ENCODE peak calls at places on chromosomes 5 and 9, in nine cellular contexts. L is WERI-Rb-1, R is AG04449, Q is upper lobe of right lung, J is right atrium auricular region, M is body of pancreas, Y is heart right ventricle, I is fibroblast of the aortic adventitia, A is endodermal cell. U is an unnamed sample.

GRCh38 chr5:54470191-54470590 is 14.7 kb downstream of the HSPB3 start:
- DNase-seq in L (no peak), R (peak), Q (no peak), J (no peak), M (no peak), Y (no peak), I (peak), A (no peak), U (no peak)

GRCh38 chr5:107468286-107468685 is 202.5 kb downstream of the EFNA5 start:
- DNase-seq in L (no peak), R (no peak), Q (no peak), J (no peak), M (no peak), Y (no peak), I (peak), A (no peak), U (no peak)

GRCh38 chr9:13688223-13688989 is 408.9 kb upstream of the MPDZ start:
- DNase-seq in L (no peak), R (no peak), Q (no peak), J (no peak), M (no peak), Y (no peak), I (no peak), A (peak), U (peak)

GRCh38 chr5:83564069-83564749 is 92.7 kb downstream of the VCAN start:
- DNase-seq in L (no peak), R (no peak), Q (no peak), J (no peak), M (no peak), Y (no peak), I (peak), A (no peak), U (no peak)

GRCh38 chr5:163407034-163407652 is 30.3 kb upstream of the CCNG1 start:
- DNase-seq in L (no peak), R (no peak), Q (no peak), J (no peak), M (no peak), Y (no peak), I (peak), A (no peak), U (no peak)

GRCh38 chr5:79759436-79759835 is 69.8 kb downstream of the CMYA5 start:
- DNase-seq in L (no peak), R (peak), Q (no peak), J (no peak), M (no peak), Y (no peak), I (peak), A (no peak), U (no peak)

GRCh38 chr9:90099262-90099982 is 494.6 kb downstream of the GADD45G start:
- DNase-seq in L (peak), R (no peak), Q (no peak), J (no peak), M (no peak), Y (no peak), I (peak), A (no peak), U (no peak)

GRCh38 chr5:15533124-15533893 is 33.3 kb downstream of the FBXL7 start:
- DNase-seq in L (no peak), R (no peak), Q (no peak), J (no peak), M (no peak), Y (no peak), I (peak), A (no peak), U (no peak)

GRCh38 chr9:91034976-91035824 is 233.6 kb downstream of the SYK start:
- DNase-seq in L (no peak), R (no peak), Q (no peak), J (no peak), M (no peak), Y (no peak), I (no peak), A (no peak), U (no peak)

GRCh38 chr9:133948138-133948537 is 44.0 kb downstream of the VAV2 start:
- DNase-seq in L (no peak), R (no peak), Q (peak), J (no peak), M (peak), Y (no peak), I (no peak), A (no peak), U (no peak)

GRCh38 chr5:164958688-164959087 is 1453.3 kb downstream of the MAT2B start:
- DNase-seq in L (no peak), R (no peak), Q (no peak), J (no peak), M (no peak), Y (no peak), I (no peak), A (no peak), U (no peak)

GRCh38 chr5:172051643-172052362 is 45.4 kb upstream of the FBXW11 start:
- DNase-seq in L (no peak), R (no peak), Q (no peak), J (no peak), M (no peak), Y (no peak), I (no peak), A (no peak), U (no peak)

GRCh38 chr9:10050016-10050415 is 562.8 kb downstream of the PTPRD start:
- DNase-seq in L (no peak), R (no peak), Q (no peak), J (no peak), M (no peak), Y (no peak), I (peak), A (peak), U (no peak)

GRCh38 chr5:125109293-125109692 is 362.9 kb upstream of the ZNF608 start:
- DNase-seq in L (no peak), R (no peak), Q (no peak), J (no peak), M (no peak), Y (no peak), I (no peak), A (no peak), U (no peak)

GRCh38 chr5:42767491-42768105 is 11.0 kb downstream of the CCDC152 start:
- DNase-seq in L (no peak), R (no peak), Q (no peak), J (no peak), M (no peak), Y (no peak), I (peak), A (no peak), U (no peak)

GRCh38 chr5:78345485-78345884 is 14.9 kb upstream of the SCAMP1 start:
- DNase-seq in L (no peak), R (no peak), Q (no peak), J (no peak), M (no peak), Y (peak), I (peak), A (no peak), U (no peak)

GRCh38 chr5:66741394-66741793 is 145.2 kb downstream of the MAST4 start:
- DNase-seq in L (no peak), R (no peak), Q (no peak), J (no peak), M (peak), Y (no peak), I (no peak), A (no peak), U (no peak)

DNA sequence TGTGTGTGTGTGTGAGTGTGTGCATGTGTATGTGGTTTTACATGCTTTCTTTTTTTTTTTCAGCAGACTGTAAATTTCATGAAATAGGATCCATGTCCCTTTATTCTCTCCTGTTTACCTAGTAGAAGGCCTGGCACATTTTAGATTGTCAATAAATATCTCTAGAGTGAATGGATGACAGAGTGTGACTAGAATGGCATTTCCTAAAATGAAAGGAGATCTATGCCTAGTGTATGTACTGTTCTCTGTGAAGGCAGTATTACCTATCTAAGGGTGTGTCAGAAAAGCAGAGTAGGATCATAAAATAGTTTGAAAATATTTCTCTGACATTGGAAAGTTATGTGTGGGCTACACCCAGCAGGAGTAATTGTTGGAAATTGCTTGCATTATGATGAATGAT is 1876.0 kb upstream of the C9orf72 start:
- DNase-seq in L (no peak), R (no peak), Q (no peak), J (no peak), M (no peak), Y (no peak), I (no peak), A (no peak), U (no peak)
- H3K4me3 ChIP-seq in L (no peak), R (no peak), Q (no peak), J (no peak), M (no peak), Y (no peak), I (no peak), A (peak), U (no peak)

DNA sequence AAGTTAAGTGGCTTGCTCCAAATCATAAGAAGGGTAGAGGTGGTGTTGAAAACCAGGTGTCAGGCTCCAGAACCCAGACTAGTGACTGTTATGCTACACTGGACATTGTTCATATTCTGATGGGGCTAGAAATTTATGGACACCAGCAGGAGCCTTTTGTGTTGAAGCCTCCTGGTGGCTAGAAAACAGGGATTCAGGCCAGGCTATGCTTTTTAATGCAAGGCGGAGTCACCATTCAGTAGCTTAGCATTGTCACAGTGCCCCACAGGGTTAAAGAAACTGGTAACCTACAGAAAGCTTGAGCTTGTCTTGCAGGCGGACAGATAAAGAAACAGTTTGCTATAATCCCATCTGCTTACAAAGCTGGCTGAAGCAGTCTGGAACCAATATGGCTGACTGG is 23.0 kb upstream of the GOLM1 start:
- DNase-seq in L (no peak), R (no peak), Q (no peak), J (no peak), M (no peak), Y (no peak), I (no peak), A (peak), U (no peak)
- TF ChIP-seq CTCF in L (no peak), R (no peak), Q (no peak), J (no peak), M (no peak), Y (no peak), I (peak), A (peak), U (peak)

GRCh38 chr5:149289307-149289706 is 17.6 kb downstream of the AFAP1L1 start:
- DNase-seq in L (no peak), R (no peak), Q (no peak), J (no peak), M (no peak), Y (no peak), I (no peak), A (no peak), U (no peak)
- H3K4me3 ChIP-seq in L (no peak), R (no peak), Q (no peak), J (no peak), M (no peak), Y (no peak), I (no peak), A (no peak), U (no peak)

GRCh38 chr5:175388531-175388930 is 55.5 kb downstream of the DRD1 start:
- DNase-seq in L (no peak), R (no peak), Q (no peak), J (no peak), M (no peak), Y (no peak), I (no peak), A (no peak), U (no peak)
- TF ChIP-seq CTCF in L (no peak), R (no peak), Q (no peak), J (no peak), M (no peak), Y (no peak), I (no peak), A (no peak), U (no peak)

GRCh38 chr5:89004379-89004778 is 121.4 kb upstream of the MEF2C start:
- DNase-seq in L (no peak), R (no peak), Q (no peak), J (no peak), M (no peak), Y (no peak), I (no peak), A (no peak), U (no peak)
- H3K4me3 ChIP-seq in L (no peak), R (no peak), Q (no peak), J (no peak), M (no peak), Y (no peak), I (no peak), A (no peak), U (no peak)

GRCh38 chr9:102631559-102631958 is 363.6 kb upstream of the CYLC2 start:
- DNase-seq in L (no peak), R (no peak), Q (no peak), J (no peak), M (no peak), Y (no peak), I (no peak), A (no peak), U (no peak)
- TF ChIP-seq CTCF in L (peak), R (no peak), Q (peak), J (no peak), M (no peak), Y (no peak), I (no peak), A (peak), U (peak)

GRCh38 chr9:35385042-35385441 is 104.9 kb upstream of the RUSC2 start:
- DNase-seq in L (no peak), R (peak), Q (no peak), J (no peak), M (no peak), Y (no peak), I (peak), A (no peak), U (no peak)
- H3K4me3 ChIP-seq in L (no peak), R (no peak), Q (no peak), J (no peak), M (no peak), Y (no peak), I (no peak), A (no peak), U (no peak)